ENCODE peak calls at places on chromosome 13, in six cellular contexts. O, V, H, W, K and T are unnamed samples.
A peak's percentile ranks its signal among the peaks of the same experiment; 100 is the strongest.

GRCh38 chr13:25365720-25366235 is 6.0 kb upstream of the ATP8A2 start:
- DNase-seq in H (no peak), V (no peak), O (no peak), W (no peak), K (no peak), T (no peak)

GRCh38 chr13:99150575-99151370 is 49.9 kb upstream of the UBAC2 start:
- DNase-seq in K (no peak), O (no peak), V (peak; percentile 22), W (no peak), H (no peak), T (peak; percentile 66)

GRCh38 chr13:27372896-27373295 is 51.5 kb upstream of the GTF3A start:
- DNase-seq in K (no peak), O (no peak), V (no peak), H (no peak), W (no peak), T (no peak)

GRCh38 chr13:42873081-42873480 is 91.7 kb downstream of the FAM216B start:
- DNase-seq in W (no peak), K (no peak), V (no peak), H (no peak), O (no peak), T (no peak)

GRCh38 chr13:92821324-92821723 is 405.3 kb upstream of the GPC6 start:
- DNase-seq in V (no peak), H (no peak), W (no peak), K (no peak), O (no peak), T (no peak)

GRCh38 chr13:85995788-85996418 is 196.7 kb upstream of the SLITRK6 start:
- DNase-seq in V (no peak), W (no peak), H (no peak), K (no peak), O (no peak), T (no peak)

GRCh38 chr13:48654511-48654910 is 782 bp downstream of the CYSLTR2 start:
- DNase-seq in O (no peak), H (no peak), K (no peak), W (no peak), V (no peak), T (no peak)

GRCh38 chr13:55244991-55245644 is 1895.6 kb upstream of the PRR20A start:
- DNase-seq in W (no peak), K (peak; percentile 52), O (no peak), V (no peak), H (no peak), T (no peak)

GRCh38 chr13:23673354-23673753 is 103.1 kb downstream of the TNFRSF19 start:
- DNase-seq in W (no peak), K (no peak), O (no peak), H (no peak), V (peak; percentile 47), T (peak; percentile 95)

GRCh38 chr13:23608704-23609413 is 38.6 kb downstream of the TNFRSF19 start:
- DNase-seq in K (no peak), W (no peak), H (no peak), V (peak; percentile 75), O (no peak), T (peak; percentile 64)

GRCh38 chr13:97478247-97478646 is 44.3 kb downstream of the RAP2A start:
- DNase-seq in W (no peak), O (no peak), V (no peak), H (no peak), K (no peak), T (no peak)

GRCh38 chr13:65656740-65657329 is 1573.3 kb downstream of the PCDH9 start:
- DNase-seq in V (no peak), H (no peak), O (no peak), W (no peak), K (no peak), T (peak; percentile 63)

GRCh38 chr13:63481334-63481733 is 2065.7 kb upstream of the PCDH20 start:
- DNase-seq in H (no peak), K (no peak), O (no peak), W (no peak), V (no peak), T (peak; percentile 80)

GRCh38 chr13:86838411-86839120 is 832.6 kb upstream of the SLITRK5 start:
- DNase-seq in O (no peak), W (no peak), H (no peak), V (no peak), K (no peak), T (no peak)

GRCh38 chr13:78012046-78012445 is 93.4 kb upstream of the EDNRB start:
- DNase-seq in W (no peak), H (no peak), O (no peak), V (no peak), K (no peak), T (no peak)

GRCh38 chr13:28336193-28336657 is 158.7 kb downstream of the FLT1 start:
- DNase-seq in K (no peak), W (no peak), V (no peak), H (no peak), O (no peak), T (no peak)

GRCh38 chr13:26600345-26600761 is 42.9 kb downstream of the WASF3 start:
- DNase-seq in W (no peak), V (no peak), K (no peak), H (no peak), O (no peak), T (peak; percentile 17)

GRCh38 chr13:109818891-109819290 is 32.5 kb upstream of the IRS2 start:
- DNase-seq in W (no peak), O (no peak), H (no peak), K (no peak), V (peak; percentile 49), T (no peak)

GRCh38 chr13:72648513-72649065 is 78.8 kb downstream of the MZT1 start:
- DNase-seq in K (no peak), W (no peak), H (no peak), O (no peak), V (no peak), T (peak; percentile 10)

GRCh38 chr13:60572003-60572792 is 175.2 kb downstream of the TDRD3 start:
- DNase-seq in O (no peak), W (no peak), K (peak; percentile 37), H (no peak), V (peak; percentile 25), T (peak; percentile 87)

GRCh38 chr13:28423010-28423409 is 71.9 kb downstream of the FLT1 start:
- DNase-seq in K (peak; percentile 86), V (no peak), O (no peak), H (no peak), W (no peak), T (no peak)

GRCh38 chr13:75705395-75705794 is 69.3 kb downstream of the LMO7 start:
- DNase-seq in O (no peak), V (no peak), H (no peak), W (no peak), K (no peak), T (peak; percentile 55)

GRCh38 chr13:28574617-28575142 is 79.8 kb upstream of the FLT1 start:
- DNase-seq in O (no peak), H (no peak), K (peak; percentile 68), V (peak; percentile 96), W (no peak), T (peak; percentile 94)

GRCh38 chr13:40315416-40316064 is 350.9 kb downstream of the FOXO1 start:
- DNase-seq in K (no peak), W (no peak), V (no peak), O (no peak), H (no peak), T (peak; percentile 18)

GRCh38 chr13:79869326-79869725 is 388.4 kb downstream of the NDFIP2 start:
- DNase-seq in H (no peak), O (no peak), V (no peak), K (no peak), W (no peak), T (peak; percentile 72)

GRCh38 chr13:33140161-33140560 is 123.9 kb downstream of the KL start:
- DNase-seq in O (no peak), W (no peak), K (no peak), V (no peak), H (no peak), T (no peak)

GRCh38 chr13:40401911-40402776 is 264.3 kb downstream of the FOXO1 start:
- DNase-seq in W (peak; percentile 99), V (peak; percentile 93), O (peak; percentile 97), H (peak; percentile 93), K (peak; percentile 99), T (peak; percentile 99)

GRCh38 chr13:51916419-51916818 is 54.6 kb downstream of the CCDC70 start:
- DNase-seq in V (no peak), W (peak; percentile 68), O (peak; percentile 11), K (no peak), H (no peak), T (no peak)
- H3K4me3 ChIP-seq in V (no peak overlapping the region), W (no peak overlapping the region), O (no peak overlapping the region), K (no peak overlapping the region), H (no peak overlapping the region), T (no peak overlapping the region)

DNA sequence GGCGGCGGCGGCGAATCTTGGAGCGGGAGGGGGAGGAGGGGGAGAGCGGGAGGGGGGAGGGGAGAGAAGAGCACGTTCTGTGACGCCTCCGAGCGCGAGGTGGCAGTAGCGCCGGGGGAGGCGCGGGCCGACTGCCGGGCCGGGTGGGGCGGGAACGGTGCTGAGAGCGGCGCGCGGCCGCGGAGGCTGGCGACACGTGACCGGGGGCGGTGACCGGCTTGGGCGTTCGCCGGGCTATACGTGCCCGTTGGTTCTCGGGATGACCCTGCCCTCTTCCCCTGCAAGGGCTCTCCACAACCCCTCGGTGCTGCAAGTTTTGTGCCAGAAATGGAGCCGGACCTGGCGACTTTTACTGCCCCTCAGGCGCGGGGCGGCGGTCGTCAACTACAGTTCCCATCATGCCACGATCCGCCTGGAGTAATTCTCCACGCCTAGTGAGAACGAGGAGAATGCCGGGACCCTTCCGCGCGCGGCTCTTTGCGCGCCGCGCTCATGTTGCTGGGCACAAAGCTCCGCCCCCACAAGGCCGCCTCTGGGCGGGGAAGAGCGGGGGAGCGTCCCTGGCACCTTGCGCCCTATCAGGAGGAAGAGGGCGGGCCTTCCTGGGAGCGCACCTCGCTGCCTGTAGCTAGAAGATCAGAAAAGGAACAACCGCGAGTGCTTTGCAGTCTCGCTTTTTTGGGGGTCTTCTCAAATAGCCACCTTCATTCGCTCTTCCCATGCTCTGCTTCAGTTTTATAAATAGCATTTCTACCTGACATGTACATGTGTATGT is at the start of gene KPNA3:
- DNase-seq in O (peak; percentile 95), W (peak; percentile 99), H (peak; percentile 88), K (peak; percentile 98), V (peak; percentile 87), T (peak; percentile 98)
- TF ChIP-seq CTCF in O (no peak), W (no peak), H (peak; percentile 22), K (no peak), V (no peak), T (no peak)

DNA sequence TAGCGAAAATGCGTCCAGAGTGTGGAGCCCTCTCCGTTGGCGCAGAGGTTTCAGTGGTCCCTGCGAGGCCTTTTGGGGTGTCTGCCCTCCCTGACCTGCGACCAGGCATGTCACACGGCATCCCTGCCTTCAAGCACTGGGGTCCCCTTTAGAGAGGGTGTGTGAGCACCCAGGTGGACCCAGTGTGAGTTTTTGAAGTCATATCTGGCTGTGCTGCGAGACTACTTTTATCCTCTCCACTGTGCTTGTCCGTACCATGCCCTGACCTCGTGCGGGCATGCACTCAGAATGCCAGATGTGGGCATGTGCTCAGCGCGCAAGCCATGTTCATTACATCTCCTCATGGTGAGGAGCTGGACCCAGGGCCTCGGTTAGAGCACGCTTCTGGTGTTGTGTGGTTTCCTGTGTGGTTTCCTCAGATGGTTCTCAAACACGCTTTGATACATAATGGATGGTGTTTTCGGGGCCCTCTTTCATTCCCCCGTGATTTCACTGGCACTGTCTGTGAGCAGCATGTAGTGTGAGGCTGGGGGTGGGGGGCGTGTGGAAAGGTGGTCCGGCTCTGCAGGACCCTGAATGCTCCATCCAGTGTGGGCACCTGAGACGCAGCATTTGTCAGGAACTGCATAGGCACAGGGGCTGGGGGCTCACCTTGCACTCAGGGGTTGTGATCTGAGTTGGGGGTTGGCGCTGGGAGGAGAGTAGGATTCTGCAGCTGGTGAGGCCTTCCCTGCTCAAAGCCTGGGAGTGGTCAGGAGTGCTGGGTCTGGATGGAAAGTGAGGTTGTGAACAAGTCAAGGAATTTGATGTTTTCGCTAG is 2.3 kb downstream of the TFDP1 start:
- DNase-seq in K (peak; percentile 79), H (no peak), O (peak; percentile 76), W (peak; percentile 80), V (no peak), T (no peak)
- H3K4me3 ChIP-seq in K (no peak overlapping the region), H (no peak overlapping the region), O (no peak overlapping the region), W (no peak overlapping the region), V (peak overlapping the region; percentile 64), T (no peak overlapping the region)

GRCh38 chr13:44739120-44739519 is 163.0 kb upstream of the TSC22D1 start:
- DNase-seq in H (no peak), O (no peak), W (no peak), V (no peak), K (no peak), T (no peak)
- TF ChIP-seq CTCF in H (no peak), O (no peak), W (no peak), V (peak; percentile 23), K (no peak), T (peak; percentile 21)